ENCODE peak calls at places on chromosomes 6 and 20, in four cellular contexts. One of them, this sample, is unnamed.

GRCh38 chr6:132210886-132211563 is 190.2 kb downstream of the MOXD1 start:
- DNase-seq in psoas muscle: no peak
- DNase-seq in right cardiac atrium: peak
- DNase-seq in brain microvascular endothelial cell: no peak
- DNase-seq in this sample: no peak

GRCh38 chr6:5638666-5639065 is 368.1 kb downstream of the NRN1 start:
- DNase-seq in right cardiac atrium: peak
- DNase-seq in brain microvascular endothelial cell: no peak
- DNase-seq in psoas muscle: no peak
- DNase-seq in this sample: no peak

GRCh38 chr20:2283706-2284423 is 11.9 kb upstream of the TGM3 start:
- DNase-seq in psoas muscle: no peak
- DNase-seq in brain microvascular endothelial cell: no peak
- DNase-seq in right cardiac atrium: no peak
- DNase-seq in this sample: peak

GRCh38 chr6:151213352-151213751 is 26.4 kb upstream of the AKAP12 start:
- DNase-seq in brain microvascular endothelial cell: no peak
- DNase-seq in right cardiac atrium: no peak
- DNase-seq in psoas muscle: no peak
- DNase-seq in this sample: no peak

GRCh38 chr6:169452869-169453186 is 199.2 kb upstream of the THBS2 start:
- DNase-seq in right cardiac atrium: no peak
- DNase-seq in psoas muscle: no peak
- DNase-seq in brain microvascular endothelial cell: no peak
- DNase-seq in this sample: no peak

GRCh38 chr6:162251257-162251656 is 476.3 kb downstream of the PRKN start:
- DNase-seq in right cardiac atrium: no peak
- DNase-seq in brain microvascular endothelial cell: peak
- DNase-seq in psoas muscle: no peak
- DNase-seq in this sample: no peak

GRCh38 chr20:10985536-10985935 is 311.7 kb upstream of the JAG1 start:
- DNase-seq in brain microvascular endothelial cell: peak
- DNase-seq in psoas muscle: no peak
- DNase-seq in right cardiac atrium: no peak
- DNase-seq in this sample: no peak

GRCh38 chr6:117206951-117207687 is 58.2 kb upstream of the VGLL2 start:
- DNase-seq in right cardiac atrium: peak
- DNase-seq in brain microvascular endothelial cell: no peak
- DNase-seq in psoas muscle: no peak
- DNase-seq in this sample: no peak

GRCh38 chr20:20594171-20594530 is 118.3 kb downstream of the RALGAPA2 start:
- DNase-seq in brain microvascular endothelial cell: no peak
- DNase-seq in right cardiac atrium: no peak
- DNase-seq in psoas muscle: no peak
- DNase-seq in this sample: no peak

GRCh38 chr20:57090590-57091560 is 175.6 kb downstream of the BMP7 start:
- DNase-seq in psoas muscle: no peak
- DNase-seq in right cardiac atrium: no peak
- DNase-seq in brain microvascular endothelial cell: no peak
- DNase-seq in this sample: no peak

GRCh38 chr6:166318227-166318626 is 10.0 kb upstream of the PRR18 start:
- DNase-seq in psoas muscle: no peak
- DNase-seq in right cardiac atrium: no peak
- DNase-seq in brain microvascular endothelial cell: no peak
- DNase-seq in this sample: no peak

GRCh38 chr6:20952605-20953004 is 418.3 kb downstream of the CDKAL1 start:
- DNase-seq in psoas muscle: no peak
- DNase-seq in brain microvascular endothelial cell: peak
- DNase-seq in right cardiac atrium: no peak
- DNase-seq in this sample: peak

GRCh38 chr6:169215201-169215661 is 38.4 kb downstream of the THBS2 start:
- DNase-seq in psoas muscle: no peak
- DNase-seq in right cardiac atrium: no peak
- DNase-seq in brain microvascular endothelial cell: no peak
- DNase-seq in this sample: no peak

GRCh38 chr20:8523684-8524083 is 391.6 kb downstream of the PLCB1 start:
- DNase-seq in brain microvascular endothelial cell: no peak
- DNase-seq in right cardiac atrium: no peak
- DNase-seq in psoas muscle: no peak
- DNase-seq in this sample: no peak

GRCh38 chr20:62566266-62566665 is 76.0 kb upstream of the SLCO4A1 start:
- DNase-seq in right cardiac atrium: no peak
- DNase-seq in brain microvascular endothelial cell: no peak
- DNase-seq in psoas muscle: no peak
- DNase-seq in this sample: no peak

GRCh38 chr20:3714092-3714491 is 1.7 kb upstream of the SIGLEC1 start:
- DNase-seq in brain microvascular endothelial cell: no peak
- DNase-seq in right cardiac atrium: no peak
- DNase-seq in psoas muscle: no peak
- DNase-seq in this sample: no peak

GRCh38 chr6:108115598-108116058 is 41.1 kb upstream of the OSTM1 start:
- DNase-seq in right cardiac atrium: peak
- DNase-seq in brain microvascular endothelial cell: no peak
- DNase-seq in psoas muscle: no peak
- DNase-seq in this sample: no peak

GRCh38 chr6:113412589-113413367 is 444.4 kb upstream of the MARCKS start:
- DNase-seq in psoas muscle: no peak
- DNase-seq in brain microvascular endothelial cell: no peak
- DNase-seq in right cardiac atrium: no peak
- DNase-seq in this sample: no peak

GRCh38 chr20:2694519-2694918 is 1.9 kb downstream of the EBF4 start:
- DNase-seq in right cardiac atrium: no peak
- DNase-seq in brain microvascular endothelial cell: no peak
- DNase-seq in psoas muscle: no peak
- DNase-seq in this sample: no peak

GRCh38 chr6:63803371-63803770 is 167.8 kb downstream of the PHF3 start:
- DNase-seq in psoas muscle: no peak
- DNase-seq in right cardiac atrium: no peak
- DNase-seq in brain microvascular endothelial cell: no peak
- DNase-seq in this sample: no peak

GRCh38 chr20:54345817-54346216 is 129.6 kb upstream of the DOK5 start:
- DNase-seq in brain microvascular endothelial cell: no peak
- DNase-seq in psoas muscle: no peak
- DNase-seq in right cardiac atrium: no peak
- DNase-seq in this sample: no peak

GRCh38 chr6:145032562-145032961 is 702.8 kb downstream of the EPM2A start:
- DNase-seq in psoas muscle: no peak
- DNase-seq in right cardiac atrium: no peak
- DNase-seq in brain microvascular endothelial cell: no peak
- DNase-seq in this sample: no peak

GRCh38 chr20:21101453-21102251 is 4.5 kb downstream of the LINC00237 start:
- DNase-seq in right cardiac atrium: peak
- DNase-seq in brain microvascular endothelial cell: no peak
- DNase-seq in psoas muscle: no peak
- DNase-seq in this sample: no peak

GRCh38 chr20:24773751-24774201 is 175.3 kb upstream of the CST7 start:
- DNase-seq in right cardiac atrium: no peak
- DNase-seq in brain microvascular endothelial cell: peak
- DNase-seq in psoas muscle: no peak
- DNase-seq in this sample: peak

GRCh38 chr6:3438190-3439167 is 18.4 kb downstream of the SLC22A23 start:
- DNase-seq in brain microvascular endothelial cell: peak
- DNase-seq in psoas muscle: peak
- DNase-seq in right cardiac atrium: no peak
- DNase-seq in this sample: no peak

GRCh38 chr6:166656269-166657206 is 29.5 kb upstream of the RPS6KA2 start:
- DNase-seq in right cardiac atrium: no peak
- DNase-seq in psoas muscle: no peak
- DNase-seq in brain microvascular endothelial cell: no peak
- DNase-seq in this sample: no peak

GRCh38 chr20:62240015-62240685 is 1.8 kb downstream of the OSBPL2 start:
- DNase-seq in brain microvascular endothelial cell: no peak
- DNase-seq in psoas muscle: no peak
- DNase-seq in right cardiac atrium: peak
- DNase-seq in this sample: no peak

GRCh38 chr6:11085758-11086435 is 7.7 kb upstream of the SMIM13 start:
- DNase-seq in right cardiac atrium: no peak
- DNase-seq in psoas muscle: no peak
- DNase-seq in brain microvascular endothelial cell: peak
- DNase-seq in this sample: no peak

GRCh38 chr20:52426856-52427255 is 235.3 kb upstream of the ZFP64 start:
- DNase-seq in right cardiac atrium: no peak
- DNase-seq in brain microvascular endothelial cell: no peak
- DNase-seq in psoas muscle: no peak
- DNase-seq in this sample: no peak

GRCh38 chr6:131917763-131918649 is 33.2 kb downstream of the CCN2 start:
- DNase-seq in brain microvascular endothelial cell: no peak
- DNase-seq in psoas muscle: no peak
- DNase-seq in right cardiac atrium: no peak
- DNase-seq in this sample: no peak

GRCh38 chr6:13184089-13184468 is 144.3 kb downstream of the TBC1D7 start:
- DNase-seq in psoas muscle: no peak
- DNase-seq in right cardiac atrium: no peak
- DNase-seq in brain microvascular endothelial cell: no peak
- DNase-seq in this sample: no peak

GRCh38 chr6:158999154-158999668 is 791 bp downstream of the RSPH3 start:
- DNase-seq in psoas muscle: no peak
- DNase-seq in brain microvascular endothelial cell: no peak
- DNase-seq in right cardiac atrium: no peak
- DNase-seq in this sample: no peak

GRCh38 chr6:27752038-27752885 is 159.9 kb downstream of the OR2B2 start:
- DNase-seq in psoas muscle: peak
- DNase-seq in right cardiac atrium: peak
- DNase-seq in brain microvascular endothelial cell: peak
- DNase-seq in this sample: no peak

GRCh38 chr6:139109558-139109957 is 25.3 kb upstream of the HECA start:
- DNase-seq in right cardiac atrium: no peak
- DNase-seq in brain microvascular endothelial cell: peak
- DNase-seq in psoas muscle: no peak
- DNase-seq in this sample: no peak

GRCh38 chr6:134372603-134373281 is 54.8 kb upstream of the SGK1 start:
- DNase-seq in right cardiac atrium: peak
- DNase-seq in psoas muscle: peak
- DNase-seq in brain microvascular endothelial cell: peak
- DNase-seq in this sample: no peak

GRCh38 chr20:417801-418342 is 9.8 kb downstream of the RBCK1 start:
- DNase-seq in brain microvascular endothelial cell: no peak
- DNase-seq in right cardiac atrium: no peak
- DNase-seq in psoas muscle: no peak
- DNase-seq in this sample: no peak

GRCh38 chr20:50904067-50904570 is 27.1 kb downstream of the ADNP start:
- DNase-seq in brain microvascular endothelial cell: no peak
- DNase-seq in psoas muscle: no peak
- DNase-seq in right cardiac atrium: peak
- DNase-seq in this sample: no peak

GRCh38 chr20:50898475-50898874 is 32.8 kb downstream of the ADNP start:
- DNase-seq in brain microvascular endothelial cell: no peak
- DNase-seq in right cardiac atrium: no peak
- DNase-seq in psoas muscle: no peak
- DNase-seq in this sample: no peak

GRCh38 chr20:50901301-50901700 is 29.9 kb downstream of the ADNP start:
- DNase-seq in psoas muscle: no peak
- DNase-seq in right cardiac atrium: no peak
- DNase-seq in brain microvascular endothelial cell: no peak
- DNase-seq in this sample: no peak

GRCh38 chr20:50900261-50900660 is 31.0 kb downstream of the ADNP start:
- DNase-seq in right cardiac atrium: no peak
- DNase-seq in psoas muscle: no peak
- DNase-seq in brain microvascular endothelial cell: no peak
- DNase-seq in this sample: no peak

GRCh38 chr20:50903353-50904051 is 27.7 kb downstream of the ADNP start:
- DNase-seq in brain microvascular endothelial cell: no peak
- DNase-seq in right cardiac atrium: no peak
- DNase-seq in psoas muscle: no peak
- DNase-seq in this sample: no peak
- H3K27ac ChIP-seq in brain microvascular endothelial cell: no peak
- H3K27ac ChIP-seq in right cardiac atrium: no peak
- H3K27ac ChIP-seq in psoas muscle: no peak
- H3K27ac ChIP-seq in this sample: no peak

GRCh38 chr20:49172413-49172812 is 15.7 kb downstream of the STAU1 start:
- DNase-seq in psoas muscle: no peak
- DNase-seq in right cardiac atrium: no peak
- DNase-seq in brain microvascular endothelial cell: no peak
- DNase-seq in this sample: no peak

GRCh38 chr20:49167811-49168507 is 20.2 kb downstream of the STAU1 start:
- DNase-seq in brain microvascular endothelial cell: no peak
- DNase-seq in psoas muscle: no peak
- DNase-seq in right cardiac atrium: no peak
- DNase-seq in this sample: no peak

GRCh38 chr20:49171928-49172327 is 16.2 kb downstream of the STAU1 start:
- DNase-seq in psoas muscle: peak
- DNase-seq in right cardiac atrium: no peak
- DNase-seq in brain microvascular endothelial cell: no peak
- DNase-seq in this sample: no peak

GRCh38 chr20:49169547-49169946 is 18.6 kb downstream of the STAU1 start:
- DNase-seq in right cardiac atrium: no peak
- DNase-seq in psoas muscle: no peak
- DNase-seq in brain microvascular endothelial cell: no peak
- DNase-seq in this sample: no peak

DNA sequence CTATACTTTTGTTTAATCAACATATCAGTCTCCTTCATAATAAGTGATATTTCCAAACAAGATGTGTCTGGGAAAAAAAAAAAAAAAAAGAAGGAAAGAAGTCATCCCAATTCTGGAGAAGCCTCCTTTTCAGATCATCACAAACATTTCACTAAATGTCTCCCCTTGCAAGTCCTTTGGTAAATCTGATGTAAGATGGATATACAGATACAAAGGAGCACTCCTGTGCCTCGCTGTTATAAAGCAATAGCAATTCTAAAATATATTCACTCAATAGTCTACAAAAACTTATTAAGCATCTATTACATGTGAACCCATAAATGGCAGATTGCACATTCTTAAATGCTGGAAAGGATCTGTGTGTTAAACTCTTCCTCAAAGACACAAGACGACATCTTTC is 17.4 kb downstream of the STAU1 start:
- DNase-seq in right cardiac atrium: no peak
- DNase-seq in brain microvascular endothelial cell: no peak
- DNase-seq in psoas muscle: no peak
- DNase-seq in this sample: no peak
- H3K27ac ChIP-seq in right cardiac atrium: no peak
- H3K27ac ChIP-seq in brain microvascular endothelial cell: no peak
- H3K27ac ChIP-seq in psoas muscle: no peak
- H3K27ac ChIP-seq in this sample: no peak

GRCh38 chr6:163554032-163554431 is 139.5 kb downstream of the QKI start:
- DNase-seq in brain microvascular endothelial cell: no peak
- DNase-seq in psoas muscle: no peak
- DNase-seq in right cardiac atrium: no peak
- DNase-seq in this sample: no peak
- H3K27ac ChIP-seq in brain microvascular endothelial cell: no peak
- H3K27ac ChIP-seq in psoas muscle: peak
- H3K27ac ChIP-seq in right cardiac atrium: peak
- H3K27ac ChIP-seq in this sample: no peak

GRCh38 chr6:47358440-47359225 is 48.9 kb upstream of the TNFRSF21 start:
- DNase-seq in psoas muscle: no peak
- DNase-seq in right cardiac atrium: no peak
- DNase-seq in brain microvascular endothelial cell: no peak
- DNase-seq in this sample: no peak

GRCh38 chr6:47366335-47366879 is 56.7 kb upstream of the TNFRSF21 start:
- DNase-seq in brain microvascular endothelial cell: no peak
- DNase-seq in psoas muscle: no peak
- DNase-seq in right cardiac atrium: no peak
- DNase-seq in this sample: no peak

GRCh38 chr6:47362857-47363461 is 53.3 kb upstream of the TNFRSF21 start:
- DNase-seq in right cardiac atrium: no peak
- DNase-seq in psoas muscle: no peak
- DNase-seq in brain microvascular endothelial cell: no peak
- DNase-seq in this sample: no peak

GRCh38 chr6:47360388-47360787 is 50.7 kb upstream of the TNFRSF21 start:
- DNase-seq in right cardiac atrium: no peak
- DNase-seq in brain microvascular endothelial cell: no peak
- DNase-seq in psoas muscle: no peak
- DNase-seq in this sample: no peak

GRCh38 chr6:47363736-47364135 is 54.0 kb upstream of the TNFRSF21 start:
- DNase-seq in brain microvascular endothelial cell: no peak
- DNase-seq in right cardiac atrium: no peak
- DNase-seq in psoas muscle: no peak
- DNase-seq in this sample: no peak
- H3K27ac ChIP-seq in brain microvascular endothelial cell: no peak
- H3K27ac ChIP-seq in right cardiac atrium: no peak
- H3K27ac ChIP-seq in psoas muscle: no peak
- H3K27ac ChIP-seq in this sample: no peak

This sample was measured in epithelial cell of prostate.